ENCODE peak calls at places on chromosomes 7 and 10, in five cellular contexts. V is lower leg skin; K is stimulated activated naive CD4-positive, alpha-beta T cell; M is IMR-90; T is ELF-1. J is an unnamed sample.

GRCh38 chr10:103816431-103816830 is 38.9 kb downstream of the SH3PXD2A start:
- DNase-seq in V (no peak), M (peak; percentile 62), K (no peak), T (no peak), J (no peak)

GRCh38 chr10:132132391-132132841 is 54.3 kb upstream of the DPYSL4 start:
- DNase-seq in K (no peak), M (no peak), V (no peak), T (no peak), J (no peak)

GRCh38 chr7:109868215-109868614 is 1222.7 kb upstream of the LRRN3 start:
- DNase-seq in M (no peak), V (no peak), K (no peak), T (no peak), J (no peak)

GRCh38 chr10:20853276-20853675 is 43.8 kb downstream of the NEBL start:
- DNase-seq in M (no peak), K (no peak), T (no peak), V (no peak), J (no peak)

GRCh38 chr7:30451539-30452277 is 26.9 kb downstream of the NOD1 start:
- DNase-seq in T (no peak), K (no peak), V (no peak), M (no peak), J (peak; percentile 17)

GRCh38 chr7:1882451-1882850 is 212.4 kb downstream of the ELFN1 start:
- DNase-seq in V (no peak), K (no peak), T (no peak), M (no peak), J (no peak)

GRCh38 chr10:69374242-69374641 is 42.5 kb downstream of the TACR2 start:
- DNase-seq in M (no peak), T (no peak), V (no peak), K (no peak), J (no peak)

GRCh38 chr7:52273685-52274610 is 761.5 kb upstream of the POM121L12 start:
- DNase-seq in T (peak; percentile 88), M (no peak), V (no peak), K (no peak), J (peak; percentile 54)

GRCh38 chr7:128793184-128793552 is 1.4 kb downstream of the CCDC136 start:
- DNase-seq in V (no peak), M (no peak), K (no peak), T (no peak), J (no peak)

GRCh38 chr7:73892003-73892975 is 31.3 kb downstream of the TMEM270 start:
- DNase-seq in V (no peak), M (peak; percentile 79), K (no peak), T (no peak), J (no peak)

GRCh38 chr10:110327262-110327914 is 22.7 kb upstream of the SMNDC1 start:
- DNase-seq in V (no peak), T (no peak), M (peak; percentile 28), K (no peak), J (no peak)

GRCh38 chr10:33315891-33316290 is 18.6 kb downstream of the NRP1 start:
- DNase-seq in V (no peak), T (no peak), M (no peak), K (no peak), J (no peak)

GRCh38 chr10:13218878-13219277 is 15.3 kb downstream of the UCMA start:
- DNase-seq in T (no peak), V (no peak), M (no peak), K (no peak), J (no peak)

GRCh38 chr10:102119417-102120141 is 589 bp downstream of the LDB1 start:
- DNase-seq in K (peak; percentile 40), V (peak; percentile 75), M (peak; percentile 67), T (peak; percentile 72), J (peak; percentile 79)

GRCh38 chr7:3242398-3242972 is 58.6 kb upstream of the SDK1 start:
- DNase-seq in M (no peak), V (no peak), K (no peak), T (no peak), J (no peak)

GRCh38 chr10:34506773-34507172 is 308.3 kb downstream of the PARD3 start:
- DNase-seq in T (no peak), V (no peak), K (no peak), M (no peak), J (no peak)

GRCh38 chr7:30543815-30544525 is 39.3 kb upstream of the GGCT start:
- DNase-seq in K (no peak), M (no peak), T (no peak), V (no peak), J (no peak)

GRCh38 chr10:3225589-3225988 is 53.0 kb upstream of the PITRM1 start:
- DNase-seq in K (no peak), V (no peak), M (peak; percentile 69), T (no peak), J (no peak)

GRCh38 chr7:142739927-142740492 is 9.3 kb upstream of the PRSS1 start:
- DNase-seq in K (no peak), T (no peak), M (no peak), V (no peak), J (no peak)

GRCh38 chr10:18094332-18094731 is 45.9 kb upstream of the CACNB2 start:
- DNase-seq in V (no peak), T (no peak), M (no peak), K (no peak), J (no peak)

GRCh38 chr7:101308245-101309085 is 13.1 kb downstream of the IFT22 start:
- DNase-seq in K (peak; percentile 18), M (no peak), T (peak; percentile 88), V (peak; percentile 34), J (peak; percentile 91)

GRCh38 chr7:147170341-147171012 is 1053.9 kb downstream of the CNTNAP2 start:
- DNase-seq in K (no peak), M (no peak), V (no peak), T (peak; percentile 17), J (no peak)

GRCh38 chr7:129213828-129214227 is 11.0 kb upstream of the AHCYL2 start:
- DNase-seq in M (no peak), V (no peak), T (peak; percentile 90), K (no peak), J (peak; percentile 55)

GRCh38 chr7:41693150-41693997 is 9.5 kb downstream of the INHBA start:
- DNase-seq in V (no peak), M (peak; percentile 64), T (no peak), K (no peak), J (peak; percentile 78)

GRCh38 chr10:48493083-48493871 is 111.6 kb downstream of the ARHGAP22 start:
- DNase-seq in K (no peak), T (no peak), M (no peak), V (no peak), J (no peak)

GRCh38 chr7:98733036-98733435 is 116.0 kb downstream of the NPTX2 start:
- DNase-seq in T (peak; percentile 89), V (no peak), M (peak; percentile 6), K (no peak), J (no peak)

GRCh38 chr7:2019693-2020511 is 212.8 kb downstream of the MAD1L1 start:
- DNase-seq in K (peak; percentile 36), T (no peak), V (peak; percentile 50), M (peak; percentile 97), J (peak; percentile 62)

GRCh38 chr7:55546826-55547225 is 25.5 kb downstream of the VOPP1 start:
- DNase-seq in K (no peak), V (peak; percentile 73), M (peak; percentile 79), T (no peak), J (no peak)

GRCh38 chr7:73972614-73973013 is 55.4 kb upstream of the ELN start:
- DNase-seq in M (no peak), V (peak; percentile 3), T (no peak), K (no peak), J (no peak)

GRCh38 chr10:15237351-15237750 is 68.9 kb upstream of the NMT2 start:
- DNase-seq in T (no peak), V (no peak), K (no peak), M (peak; percentile 54), J (peak; percentile 46)

GRCh38 chr7:107201795-107202450 is 33.1 kb downstream of the HBP1 start:
- DNase-seq in K (no peak), T (peak; percentile 52), M (peak; percentile 18), V (no peak), J (peak; percentile 68)

GRCh38 chr10:110074986-110075664 is 67.3 kb downstream of the ADD3 start:
- DNase-seq in M (peak; percentile 94), T (no peak), K (no peak), V (no peak), J (peak; percentile 77)

GRCh38 chr7:151876112-151876898 is 610 bp downstream of the PRKAG2 start:
- DNase-seq in K (peak; percentile 70), M (no peak), V (peak; percentile 88), T (peak; percentile 57), J (peak; percentile 87)

GRCh38 chr10:73779539-73780197 is 2.2 kb upstream of the CHCHD1 start:
- DNase-seq in M (no peak), K (no peak), V (no peak), T (no peak), J (no peak)

J was measured in left kidney.